ENCODE peak calls at places on chromosomes 4 and X, in eight cellular contexts. Z is activated T-cell treated with anti-CD3 and anti-CD28 coated beads, Interleukin-2, amount 50 U/mL, for 72 hours; F is foreskin keratinocyte; I is HS-27A; C is nucleus accumbens; P is osteocyte; O is memory B cell; V is iris pigment epithelial cell. W is an unnamed sample.

GRCh38 chr4:169059294-169060201 is 49.5 kb upstream of the CBR4 start:
- DNase-seq in Z (no peak), F (no peak), I (no peak), C (no peak), P (no peak), O (no peak), V (no peak), W (no peak)

GRCh38 chrX:78029663-78030062 is 60.2 kb upstream of the PGAM4 start:
- DNase-seq in Z (no peak), F (peak; percentile 12), I (no peak), C (no peak), P (no peak), O (no peak), V (peak; percentile 17), W (no peak)

GRCh38 chr4:152620218-152620617 is 59.6 kb downstream of the TMEM154 start:
- DNase-seq in Z (no peak), F (no peak), I (no peak), C (no peak), P (no peak), O (no peak), V (no peak), W (no peak)

GRCh38 chr4:90572996-90573395 is 445.8 kb downstream of the CCSER1 start:
- DNase-seq in Z (no peak), F (peak; percentile 72), I (no peak), C (no peak), P (no peak), O (no peak), V (no peak), W (no peak)

GRCh38 chr4:20832821-20833220 is 132.6 kb downstream of the PACRGL start:
- DNase-seq in Z (no peak), F (peak; percentile 34), I (peak; percentile 11), C (no peak), P (no peak), O (no peak), V (peak; percentile 79), W (no peak)

GRCh38 chr4:56243107-56243506 is 144.2 kb downstream of the AASDH start:
- DNase-seq in Z (no peak), F (no peak), I (no peak), C (no peak), P (no peak), O (no peak), V (no peak), W (no peak)

GRCh38 chr4:8046925-8047541 is 107.4 kb upstream of the AFAP1 start:
- DNase-seq in Z (peak; percentile 37), F (no peak), I (no peak), C (no peak), P (no peak), O (no peak), V (no peak), W (no peak)

GRCh38 chr4:6916587-6917444 is 7.2 kb downstream of the TBC1D14 start:
- DNase-seq in Z (peak; percentile 75), F (peak; percentile 52), I (no peak), C (no peak), P (no peak), O (no peak), V (peak; percentile 62), W (peak; percentile 67)

GRCh38 chrX:119672252-119672825 is 20.6 kb downstream of the SEPTIN6 start:
- DNase-seq in Z (no peak), F (no peak), I (no peak), C (no peak), P (no peak), O (no peak), V (peak; percentile 71), W (no peak)

GRCh38 chr4:108031427-108032083 is 41.9 kb downstream of the HADH start:
- DNase-seq in Z (peak; percentile 67), F (peak; percentile 56), I (no peak), C (no peak), P (no peak), O (no peak), V (peak; percentile 28), W (peak; percentile 56)

GRCh38 chr4:16969696-16970135 is 71.3 kb upstream of the LDB2 start:
- DNase-seq in Z (no peak), F (peak; percentile 60), I (no peak), C (no peak), P (no peak), O (no peak), V (peak; percentile 93), W (no peak)

W was measured in T-helper 2 cell treated with Interferon-gamma antibody and Interleukin-4, amounts not matched to agents 5 μg/mL and 100 μg/mL, for 36 hours.